ENCODE peak calls at places on chromosomes 4 and X, in six cellular contexts. S, V, I, E, A and X are unnamed samples.

GRCh38 chr4:183149968-183150539 is 51.0 kb downstream of the WWC2 start:
- DNase-seq in S (no peak), V (no peak), I (no peak), E (no peak), A (no peak), X (no peak)

GRCh38 chr4:153501578-153501977 is 35.4 kb downstream of the TMEM131L start:
- DNase-seq in S (no peak), V (no peak), I (no peak), E (no peak), A (no peak), X (no peak)

GRCh38 chr4:110249687-110250387 is 51.4 kb upstream of the ELOVL6 start:
- DNase-seq in S (no peak), V (no peak), I (no peak), E (no peak), A (peak; percentile 32), X (peak; percentile 43)

GRCh38 chr4:179307297-179308136 is 1865.3 kb upstream of the AGA start:
- DNase-seq in S (peak; percentile 17), V (peak; percentile 83), I (no peak), E (no peak), A (no peak), X (peak; percentile 55)

GRCh38 chrX:56803849-56804681 is 75.0 kb downstream of the NBDY start:
- DNase-seq in S (no peak), V (no peak), I (no peak), E (no peak), A (no peak), X (peak; percentile 36)

GRCh38 chrX:65537229-65537628 is 2.6 kb upstream of the LAS1L start:
- DNase-seq in S (no peak), V (no peak), I (no peak), E (no peak), A (no peak), X (no peak)

GRCh38 chrX:13659057-13659456 is 6.1 kb downstream of the TCEANC start:
- DNase-seq in S (peak; percentile 20), V (no peak), I (no peak), E (no peak), A (peak; percentile 58), X (peak; percentile 88)

GRCh38 chr4:188374870-188375269 is 235.6 kb downstream of the TRIML1 start:
- DNase-seq in S (no peak), V (no peak), I (no peak), E (no peak), A (peak; percentile 69), X (no peak)

GRCh38 chr4:20580907-20581306 is 119.4 kb upstream of the PACRGL start:
- DNase-seq in S (no peak), V (no peak), I (no peak), E (no peak), A (no peak), X (no peak)

GRCh38 chrX:96704661-96705060 is 20.0 kb downstream of the DIAPH2 start:
- DNase-seq in S (no peak), V (no peak), I (no peak), E (no peak), A (no peak), X (no peak)

GRCh38 chr4:7194251-7195137 is 2.2 kb downstream of the SORCS2 start:
- DNase-seq in S (no peak), V (no peak), I (no peak), E (peak; percentile 90), A (peak; percentile 90), X (no peak)

GRCh38 chrX:23317799-23318724 is 16.6 kb upstream of the PTCHD1 start:
- DNase-seq in S (no peak), V (peak; percentile 53), I (no peak), E (no peak), A (no peak), X (peak; percentile 14)

GRCh38 chr4:113300384-113301011 is 251.0 kb downstream of the ANK2 start:
- DNase-seq in S (peak; percentile 88), V (peak; percentile 4), I (no peak), E (no peak), A (peak; percentile 89), X (peak; percentile 89)

GRCh38 chr4:138650917-138651564 is 364.5 kb upstream of the NOCT start:
- DNase-seq in S (peak; percentile 50), V (no peak), I (no peak), E (no peak), A (peak; percentile 80), X (peak; percentile 3)

GRCh38 chr4:10117424-10118354 is 1.1 kb upstream of the WDR1 start:
- DNase-seq in S (peak; percentile 46), V (peak; percentile 51), I (peak; percentile 36), E (no peak), A (no peak), X (no peak)

GRCh38 chr4:10048931-10049655 is 27.8 kb upstream of the SLC2A9 start:
- DNase-seq in S (no peak), V (no peak), I (no peak), E (no peak), A (no peak), X (peak; percentile 71)

GRCh38 chr4:7416745-7417432 is 17.8 kb downstream of the PSAPL1 start:
- DNase-seq in S (no peak), V (no peak), I (no peak), E (peak; percentile 26), A (peak; percentile 31), X (no peak)

GRCh38 chrX:23919706-23920320 is 12.0 kb downstream of the CXorf58 start:
- DNase-seq in S (no peak), V (peak; percentile 39), I (no peak), E (no peak), A (no peak), X (no peak)

GRCh38 chr4:5142726-5143125 is 91.4 kb downstream of the STK32B start:
- DNase-seq in S (peak; percentile 38), V (peak; percentile 85), I (no peak), E (no peak), A (peak; percentile 53), X (peak; percentile 34)

GRCh38 chr4:69323284-69323683 is 43.0 kb downstream of the UGT2B28 start:
- DNase-seq in S (no peak), V (peak; percentile 11), I (no peak), E (no peak), A (no peak), X (no peak)

GRCh38 chr4:111641813-111642579 is 503.3 kb upstream of the FAM241A start:
- DNase-seq in S (peak; percentile 87), V (peak; percentile 93), I (no peak), E (no peak), A (peak; percentile 34), X (peak; percentile 92)

GRCh38 chr4:38146383-38146782 is 186.2 kb downstream of the PTTG2 start:
- DNase-seq in S (no peak), V (no peak), I (no peak), E (no peak), A (no peak), X (no peak)

GRCh38 chr4:80646061-80646460 is 310.5 kb downstream of the CFAP299 start:
- DNase-seq in S (no peak), V (peak; percentile 11), I (no peak), E (no peak), A (no peak), X (no peak)

GRCh38 chr4:79756496-79756895 is 316.5 kb downstream of the ANTXR2 start:
- DNase-seq in S (no peak), V (no peak), I (no peak), E (no peak), A (no peak), X (no peak)

GRCh38 chr4:53734584-53735363 is 143.5 kb upstream of the LNX1 start:
- DNase-seq in S (peak; percentile 69), V (no peak), I (no peak), E (no peak), A (peak; percentile 5), X (peak; percentile 40)

GRCh38 chrX:114842181-114842580 is 175.2 kb downstream of the IL13RA2 start:
- DNase-seq in S (no peak), V (no peak), I (no peak), E (no peak), A (no peak), X (no peak)

GRCh38 chrX:37437160-37437559 is 88.0 kb downstream of the PRRG1 start:
- DNase-seq in S (no peak), V (no peak), I (no peak), E (no peak), A (no peak), X (no peak)

GRCh38 chr4:86595426-86595805 is 1.3 kb downstream of the PTPN13 start:
- DNase-seq in S (no peak), V (no peak), I (no peak), E (no peak), A (peak; percentile 53), X (peak; percentile 67)

GRCh38 chr4:86594559-86595425 is 677 bp downstream of the PTPN13 start:
- DNase-seq in S (peak; percentile 88), V (peak; percentile 65), I (no peak), E (peak; percentile 67), A (peak; percentile 90), X (peak; percentile 67)

GRCh38 chr4:86593726-86594558 is at the start of gene PTPN13:
- DNase-seq in S (peak; percentile 99), V (peak; percentile 100), I (peak; percentile 3), E (peak; percentile 99), A (peak; percentile 97), X (peak; percentile 99)

GRCh38 chr4:86600007-86600653 is 6.0 kb downstream of the PTPN13 start:
- DNase-seq in S (no peak), V (no peak), I (no peak), E (no peak), A (no peak), X (no peak)

DNA sequence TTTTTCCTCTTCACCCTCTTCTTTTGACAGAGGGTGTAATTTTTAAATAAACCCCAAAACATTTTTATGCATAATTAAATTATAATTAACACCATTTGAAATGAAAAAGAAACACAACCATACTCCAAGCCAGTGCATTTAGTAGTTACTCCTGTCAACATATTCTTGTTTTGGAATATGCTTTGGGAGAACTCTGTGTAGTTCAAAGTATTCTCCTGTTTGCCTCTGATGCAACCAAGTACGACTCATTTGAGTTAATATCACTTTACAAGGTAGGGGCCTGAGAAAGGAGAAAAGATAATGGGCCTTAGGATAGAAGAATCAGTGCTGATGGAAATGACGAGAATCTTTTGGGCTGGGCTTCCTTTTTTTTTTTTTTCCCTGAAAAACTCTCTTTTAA is 2.7 kb downstream of the PTPN13 start:
- DNase-seq in S (peak; percentile 26), V (no peak), I (no peak), E (no peak), A (no peak), X (peak; percentile 41)
- H3K4me3 ChIP-seq in S (no peak overlapping the region), V (peak overlapping the region; percentile 95), I (no peak overlapping the region), E (peak overlapping the region; percentile 71), A (peak overlapping the region; percentile 96), X (peak overlapping the region; percentile 98)

GRCh38 chr4:126627255-126627654 is 1005.5 kb upstream of the INTU start:
- DNase-seq in S (peak; percentile 45), V (peak; percentile 70), I (no peak), E (no peak), A (peak; percentile 47), X (peak; percentile 55)
- TF ChIP-seq CTCF in S (peak; percentile 72), V (peak; percentile 70), I (no peak), E (peak; percentile 11), A (peak; percentile 67), X (peak; percentile 86)

DNA sequence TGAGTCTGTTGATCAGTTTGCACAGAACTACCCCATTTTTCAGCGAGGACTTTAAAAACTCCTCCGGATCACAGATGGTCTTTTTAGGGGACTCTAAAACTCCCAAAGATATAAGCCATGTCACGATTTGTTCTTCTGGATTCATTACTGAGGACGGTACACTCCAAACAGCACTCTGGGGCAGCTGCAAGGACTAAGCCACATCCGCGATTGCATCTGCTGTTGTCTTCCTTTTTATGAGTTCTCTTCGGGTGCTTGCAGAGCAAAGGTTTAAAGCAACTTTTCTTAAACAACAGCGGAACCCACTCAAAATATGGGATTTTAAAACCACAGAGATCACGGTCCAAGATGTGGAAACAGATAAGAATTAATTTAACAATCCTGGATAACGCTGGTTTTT is at the start of gene ARHGEF6:
- DNase-seq in S (no peak), V (no peak), I (peak; percentile 36), E (no peak), A (no peak), X (no peak)
- H3K4me3 ChIP-seq in S (no peak within 1 kb of the TSS), V (no peak within 1 kb of the TSS), I (peak within 1 kb of the TSS; percentile 67), E (peak within 1 kb of the TSS; percentile 47), A (peak within 1 kb of the TSS; percentile 60), X (no peak within 1 kb of the TSS)

GRCh38 chr4:42995343-42995944 is 102.9 kb downstream of the GRXCR1 start:
- DNase-seq in S (peak; percentile 20), V (peak; percentile 70), I (no peak), E (no peak), A (peak; percentile 47), X (peak; percentile 60)
- TF ChIP-seq CTCF in S (peak; percentile 69), V (peak; percentile 86), I (peak; percentile 46), E (peak; percentile 47), A (peak; percentile 53), X (peak; percentile 78)